ENCODE peak calls at places on chromosomes 7 and 10, in five cellular contexts. One of them, this sample, is unnamed.

GRCh38 chr7:132891554-132891953 is 190.3 kb downstream of the CHCHD3 start:
- DNase-seq in K562: no peak
- DNase-seq in A549: no peak
- DNase-seq in GM12878: no peak
- DNase-seq in HepG2: no peak
- DNase-seq in this sample: no peak

GRCh38 chr7:24665564-24666294 is 91.5 kb downstream of the GSDME start:
- DNase-seq in GM12878: peak
- DNase-seq in K562: peak
- DNase-seq in HepG2: peak
- DNase-seq in A549: peak
- DNase-seq in this sample: peak

GRCh38 chr10:77195101-77195500 is 442.5 kb downstream of the KCNMA1 start:
- DNase-seq in HepG2: no peak
- DNase-seq in GM12878: no peak
- DNase-seq in A549: peak
- DNase-seq in K562: no peak
- DNase-seq in this sample: no peak

GRCh38 chr10:36885746-36886145 is 239.7 kb upstream of the ANKRD30A start:
- DNase-seq in HepG2: no peak
- DNase-seq in K562: no peak
- DNase-seq in A549: no peak
- DNase-seq in GM12878: no peak
- DNase-seq in this sample: no peak

GRCh38 chr7:95046494-95047240 is 139.3 kb downstream of the PPP1R9A start:
- DNase-seq in K562: no peak
- DNase-seq in HepG2: no peak
- DNase-seq in GM12878: no peak
- DNase-seq in A549: no peak
- DNase-seq in this sample: no peak

GRCh38 chr10:63115732-63116383 is 17.3 kb upstream of the NRBF2 start:
- DNase-seq in K562: peak
- DNase-seq in GM12878: no peak
- DNase-seq in A549: no peak
- DNase-seq in HepG2: peak
- DNase-seq in this sample: no peak

GRCh38 chr7:148319316-148319808 is 271.2 kb upstream of the C7orf33 start:
- DNase-seq in K562: no peak
- DNase-seq in GM12878: no peak
- DNase-seq in HepG2: no peak
- DNase-seq in A549: no peak
- DNase-seq in this sample: no peak

GRCh38 chr7:47764746-47765145 is 182.8 kb upstream of the TNS3 start:
- DNase-seq in HepG2: no peak
- DNase-seq in A549: no peak
- DNase-seq in K562: no peak
- DNase-seq in GM12878: no peak
- DNase-seq in this sample: no peak

GRCh38 chr7:1845536-1846311 is 175.6 kb downstream of the ELFN1 start:
- DNase-seq in A549: no peak
- DNase-seq in GM12878: no peak
- DNase-seq in K562: no peak
- DNase-seq in HepG2: no peak
- DNase-seq in this sample: no peak

GRCh38 chr7:37151741-37152413 is 296.8 kb downstream of the ELMO1 start:
- DNase-seq in K562: no peak
- DNase-seq in HepG2: peak
- DNase-seq in A549: no peak
- DNase-seq in GM12878: no peak
- DNase-seq in this sample: no peak

GRCh38 chr7:154182361-154182760 is 130.2 kb downstream of the DPP6 start:
- DNase-seq in K562: no peak
- DNase-seq in A549: no peak
- DNase-seq in HepG2: no peak
- DNase-seq in GM12878: no peak
- DNase-seq in this sample: no peak

GRCh38 chr10:87845624-87846377 is 17.5 kb downstream of the KLLN start:
- DNase-seq in GM12878: no peak
- DNase-seq in A549: peak
- DNase-seq in HepG2: no peak
- DNase-seq in K562: no peak
- DNase-seq in this sample: no peak

GRCh38 chr7:78499283-78499682 is 700.7 kb downstream of the PHTF2 start:
- DNase-seq in K562: no peak
- DNase-seq in A549: no peak
- DNase-seq in GM12878: no peak
- DNase-seq in HepG2: no peak
- DNase-seq in this sample: no peak

GRCh38 chr10:97454330-97455036 is 8.5 kb downstream of the ZDHHC16 start:
- DNase-seq in GM12878: no peak
- DNase-seq in A549: no peak
- DNase-seq in K562: no peak
- DNase-seq in HepG2: no peak
- DNase-seq in this sample: no peak

GRCh38 chr10:132277311-132277741 is 30.4 kb downstream of the STK32C start:
- DNase-seq in HepG2: no peak
- DNase-seq in A549: no peak
- DNase-seq in K562: no peak
- DNase-seq in GM12878: no peak
- DNase-seq in this sample: no peak

GRCh38 chr7:73964786-73965185 is 63.2 kb upstream of the ELN start:
- DNase-seq in K562: no peak
- DNase-seq in A549: no peak
- DNase-seq in GM12878: no peak
- DNase-seq in HepG2: no peak
- DNase-seq in this sample: no peak

GRCh38 chr7:158448701-158449100 is 138.9 kb downstream of the PTPRN2 start:
- DNase-seq in A549: no peak
- DNase-seq in K562: no peak
- DNase-seq in HepG2: no peak
- DNase-seq in GM12878: no peak
- DNase-seq in this sample: no peak
- TF ChIP-seq JUNB in A549: no peak
- TF ChIP-seq JUNB in K562: no peak
- TF ChIP-seq JUNB in HepG2: no peak
- TF ChIP-seq JUNB in GM12878: no peak
- TF ChIP-seq JUNB in this sample: no peak

GRCh38 chr7:141012696-141013344 is 1.9 kb downstream of the MRPS33 start:
- DNase-seq in K562: peak
- DNase-seq in GM12878: no peak
- DNase-seq in A549: no peak
- DNase-seq in HepG2: no peak
- DNase-seq in this sample: no peak

GRCh38 chr7:141014091-141014490 is 661 bp downstream of the MRPS33 start:
- DNase-seq in GM12878: no peak
- DNase-seq in A549: peak
- DNase-seq in HepG2: no peak
- DNase-seq in K562: peak
- DNase-seq in this sample: peak

GRCh38 chr7:141011443-141011842 is 3.3 kb downstream of the MRPS33 start:
- DNase-seq in K562: no peak
- DNase-seq in HepG2: no peak
- DNase-seq in GM12878: no peak
- DNase-seq in A549: no peak
- DNase-seq in this sample: no peak

GRCh38 chr7:141013345-141013715 is 1.4 kb downstream of the MRPS33 start:
- DNase-seq in GM12878: no peak
- DNase-seq in K562: no peak
- DNase-seq in HepG2: no peak
- DNase-seq in A549: no peak
- DNase-seq in this sample: no peak

DNA sequence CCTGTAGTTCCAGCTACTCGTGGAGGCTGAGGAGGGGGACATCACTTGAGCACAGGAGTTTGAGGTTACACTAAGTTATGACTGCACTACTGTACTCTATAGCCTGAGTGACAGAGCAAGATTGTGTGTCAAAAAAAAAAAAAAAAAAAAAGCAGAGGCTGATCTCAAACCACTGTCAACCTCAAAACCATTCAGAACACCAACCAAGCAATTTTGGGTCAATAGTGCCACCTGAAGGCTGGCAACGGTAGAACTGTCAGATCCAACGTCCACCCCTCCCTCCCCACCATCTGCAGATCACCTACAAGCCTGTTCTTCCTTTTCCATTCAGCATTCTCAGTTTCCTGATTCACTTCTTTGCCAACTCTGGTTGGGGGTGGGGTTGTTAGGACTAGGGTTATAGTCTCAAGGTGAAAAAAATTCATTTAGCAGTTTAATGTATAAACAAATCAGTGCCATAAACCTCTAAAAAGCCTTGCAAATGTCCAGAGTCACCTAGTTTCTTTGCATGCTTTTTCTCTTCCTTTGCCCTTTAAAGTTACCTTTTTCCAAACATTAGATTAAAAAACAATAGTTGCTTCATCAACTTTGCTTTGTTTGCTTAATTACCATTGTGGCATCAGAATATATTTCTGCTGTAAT is 2.6 kb downstream of the MRPS33 start:
- DNase-seq in K562: peak
- DNase-seq in GM12878: peak
- DNase-seq in A549: peak
- DNase-seq in HepG2: peak
- DNase-seq in this sample: peak
- TF ChIP-seq JUNB in K562: no peak
- TF ChIP-seq JUNB in GM12878: no peak
- TF ChIP-seq JUNB in A549: no peak
- TF ChIP-seq JUNB in HepG2: no peak
- TF ChIP-seq JUNB in this sample: no peak

GRCh38 chr10:89115876-89116627 is 91.1 kb downstream of the CH25H start:
- DNase-seq in K562: no peak
- DNase-seq in A549: peak
- DNase-seq in GM12878: no peak
- DNase-seq in HepG2: no peak
- DNase-seq in this sample: no peak
- TF ChIP-seq JUNB in K562: no peak
- TF ChIP-seq JUNB in A549: no peak
- TF ChIP-seq JUNB in GM12878: no peak
- TF ChIP-seq JUNB in HepG2: no peak
- TF ChIP-seq JUNB in this sample: no peak

GRCh38 chr10:22087365-22087738 is 83.8 kb upstream of the DNAJC1 start:
- DNase-seq in A549: no peak
- DNase-seq in K562: no peak
- DNase-seq in HepG2: no peak
- DNase-seq in GM12878: no peak
- DNase-seq in this sample: peak
- TF ChIP-seq JUNB in A549: no peak
- TF ChIP-seq JUNB in K562: no peak
- TF ChIP-seq JUNB in HepG2: no peak
- TF ChIP-seq JUNB in GM12878: no peak
- TF ChIP-seq JUNB in this sample: no peak

GRCh38 chr7:33062023-33062781 is at the start of gene NT5C3A:
- DNase-seq in GM12878: no peak
- DNase-seq in HepG2: no peak
- DNase-seq in K562: peak
- DNase-seq in A549: peak
- DNase-seq in this sample: peak
- TF ChIP-seq JUNB in GM12878: no peak
- TF ChIP-seq JUNB in HepG2: no peak
- TF ChIP-seq JUNB in K562: no peak
- TF ChIP-seq JUNB in A549: no peak
- TF ChIP-seq JUNB in this sample: no peak

DNA sequence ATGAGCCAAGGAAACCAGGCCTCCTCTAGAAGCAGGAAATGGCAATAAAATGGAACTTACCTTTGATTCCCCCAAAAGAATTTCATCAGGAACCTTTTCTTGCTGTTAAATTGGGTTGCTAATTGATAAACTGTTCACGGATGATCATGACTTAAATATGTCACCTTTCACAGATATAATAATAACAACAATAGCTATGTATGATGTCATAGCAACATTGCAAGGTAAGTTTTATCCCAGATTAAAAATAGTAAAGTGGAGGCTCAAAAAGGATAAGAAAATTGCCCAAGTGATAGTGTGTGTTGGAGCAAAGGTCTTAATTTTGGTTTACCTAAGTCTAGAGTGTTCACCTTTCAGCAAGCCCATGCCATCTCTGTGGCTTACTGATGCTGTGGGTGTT is 357.6 kb upstream of the CELF2 start:
- DNase-seq in A549: no peak
- DNase-seq in HepG2: no peak
- DNase-seq in GM12878: no peak
- DNase-seq in K562: no peak
- DNase-seq in this sample: no peak
- TF ChIP-seq JUNB in A549: no peak
- TF ChIP-seq JUNB in HepG2: no peak
- TF ChIP-seq JUNB in GM12878: no peak
- TF ChIP-seq JUNB in K562: no peak
- TF ChIP-seq JUNB in this sample: no peak

GRCh38 chr10:70148516-70148915 is 2.0 kb upstream of the TYSND1 start:
- DNase-seq in K562: no peak
- DNase-seq in GM12878: no peak
- DNase-seq in A549: no peak
- DNase-seq in HepG2: no peak
- DNase-seq in this sample: no peak

GRCh38 chr10:70144372-70145110 is 2.0 kb downstream of the TYSND1 start:
- DNase-seq in K562: no peak
- DNase-seq in HepG2: no peak
- DNase-seq in GM12878: no peak
- DNase-seq in A549: no peak
- DNase-seq in this sample: no peak

GRCh38 chr10:70145666-70146488 is 623 bp downstream of the TYSND1 start:
- DNase-seq in K562: peak
- DNase-seq in A549: peak
- DNase-seq in GM12878: no peak
- DNase-seq in HepG2: peak
- DNase-seq in this sample: peak

GRCh38 chr10:70145166-70145665 is 1.3 kb downstream of the TYSND1 start:
- DNase-seq in K562: no peak
- DNase-seq in A549: peak
- DNase-seq in HepG2: no peak
- DNase-seq in GM12878: no peak
- DNase-seq in this sample: peak

DNA sequence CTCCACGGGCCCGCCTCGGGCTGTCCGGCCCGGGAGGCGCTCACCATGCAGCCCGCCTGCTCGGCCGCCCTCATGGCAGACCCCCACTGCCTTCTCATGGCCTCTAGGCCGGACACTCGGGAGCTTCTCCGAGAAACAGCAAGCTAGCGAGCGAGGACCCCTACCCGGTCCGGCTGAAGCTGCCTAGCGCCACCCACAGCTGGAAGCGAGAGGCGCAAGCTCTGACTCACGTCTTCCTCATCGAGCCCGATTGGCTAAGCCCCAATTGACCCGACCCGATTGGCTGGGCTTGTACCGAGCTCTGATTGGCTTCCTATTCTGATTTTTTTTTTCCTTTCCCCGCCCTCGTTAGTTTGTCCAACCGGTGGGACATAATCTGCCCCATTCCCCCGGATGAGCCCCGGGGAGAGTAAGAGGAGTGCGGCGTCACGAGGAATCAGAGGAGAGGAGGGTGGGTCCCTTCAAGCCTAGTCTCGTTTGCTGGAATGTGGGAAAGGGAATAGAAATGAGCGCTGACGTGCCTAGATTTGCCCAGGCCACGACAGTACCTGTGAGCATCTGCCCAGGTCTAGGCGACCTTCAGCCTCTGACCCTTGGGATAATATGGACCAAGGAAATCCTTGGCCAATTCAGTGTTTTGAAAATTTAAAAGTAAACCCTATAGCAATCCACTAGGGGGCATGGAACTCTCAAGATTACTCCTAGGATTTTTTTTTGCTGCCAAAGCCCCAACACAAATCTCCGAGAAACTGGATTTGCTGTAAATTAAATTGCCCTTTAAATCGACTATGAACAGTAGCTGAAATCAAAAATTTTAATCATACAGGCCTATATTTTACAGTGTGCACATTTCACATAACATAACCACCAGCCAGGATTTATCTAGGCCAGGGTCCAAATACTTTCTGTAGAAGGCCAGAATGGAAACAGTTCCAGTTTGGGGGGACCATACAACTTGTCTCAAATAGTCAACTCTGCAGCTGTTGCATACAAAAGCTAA is at the start of gene TYSND1:
- DNase-seq in A549: peak
- DNase-seq in GM12878: peak
- DNase-seq in K562: peak
- DNase-seq in HepG2: peak
- DNase-seq in this sample: peak
- TF ChIP-seq JUNB in A549: no peak
- TF ChIP-seq JUNB in GM12878: no peak
- TF ChIP-seq JUNB in K562: no peak
- TF ChIP-seq JUNB in HepG2: no peak
- TF ChIP-seq JUNB in this sample: no peak